ENCODE peak calls at places on chromosomes 2 and 18, in nine cellular contexts. Z is stomach, E is fibroblast of the aortic adventitia, O is glutamatergic neuron, M is tibial nerve, J is MM.1S, Y is breast epithelium, T is IMR-90, D is A549. X is an unnamed sample.

GRCh38 chr2:230713331-230714121 is 884 bp downstream of the CAB39 start:
- DNase-seq in Z (peak; percentile 79), E (peak; percentile 13), O (peak; percentile 63), M (no peak), J (peak; percentile 46), Y (no peak), T (no peak), D (no peak), X (no peak)

GRCh38 chr2:172442072-172442895 is 14.9 kb downstream of the ITGA6 start:
- DNase-seq in Z (peak; percentile 81), E (peak; percentile 92), O (no peak), M (no peak), J (no peak), Y (peak; percentile 55), T (peak; percentile 97), D (peak; percentile 86), X (no peak)

GRCh38 chr18:78547817-78548216 is 431.8 kb upstream of the SALL3 start:
- DNase-seq in Z (no peak), E (no peak), O (no peak), M (no peak), J (no peak), Y (no peak), T (no peak), D (no peak), X (no peak)

GRCh38 chr2:223501604-223502003 is 100.6 kb downstream of the SCG2 start:
- DNase-seq in Z (no peak), E (no peak), O (no peak), M (no peak), J (no peak), Y (no peak), T (no peak), D (no peak), X (no peak)

GRCh38 chr18:25210622-25211021 is 141.3 kb downstream of the ZNF521 start:
- DNase-seq in Z (no peak), E (no peak), O (no peak), M (no peak), J (no peak), Y (no peak), T (no peak), D (no peak), X (no peak)

GRCh38 chr2:188326669-188327301 is 35.1 kb downstream of the GULP1 start:
- DNase-seq in Z (no peak), E (peak; percentile 82), O (peak; percentile 25), M (no peak), J (no peak), Y (no peak), T (peak; percentile 70), D (no peak), X (no peak)

GRCh38 chr18:67514901-67515540 is 1.5 kb downstream of the DSEL start:
- DNase-seq in Z (no peak), E (peak; percentile 41), O (no peak), M (no peak), J (no peak), Y (no peak), T (peak; percentile 48), D (no peak), X (no peak)

GRCh38 chr2:207337234-207338219 is 171.8 kb upstream of the KLF7 start:
- DNase-seq in Z (no peak), E (peak; percentile 58), O (no peak), M (no peak), J (peak; percentile 77), Y (no peak), T (peak; percentile 63), D (peak; percentile 18), X (no peak)

GRCh38 chr2:55992465-55992864 is 68.9 kb upstream of the EFEMP1 start:
- DNase-seq in Z (no peak), E (peak; percentile 100), O (no peak), M (no peak), J (no peak), Y (no peak), T (peak; percentile 100), D (peak; percentile 30), X (no peak)

GRCh38 chr2:26982102-26982742 is 11.8 kb downstream of the MAPRE3 start:
- DNase-seq in Z (peak; percentile 92), E (peak; percentile 48), O (peak; percentile 32), M (peak; percentile 47), J (no peak), Y (peak; percentile 83), T (peak; percentile 36), D (peak; percentile 79), X (peak; percentile 96)

GRCh38 chr2:51028829-51029228 is 3.1 kb downstream of the NRXN1 start:
- DNase-seq in Z (no peak), E (no peak), O (no peak), M (no peak), J (no peak), Y (no peak), T (peak; percentile 11), D (no peak), X (no peak)

GRCh38 chr2:27186613-27187345 is 25.1 kb upstream of the ATRAID start:
- DNase-seq in Z (no peak), E (no peak), O (no peak), M (no peak), J (peak; percentile 50), Y (no peak), T (no peak), D (no peak), X (no peak)

GRCh38 chr2:159755788-159756187 is 42.2 kb downstream of the CD302 start:
- DNase-seq in Z (no peak), E (no peak), O (no peak), M (no peak), J (no peak), Y (no peak), T (peak; percentile 47), D (peak; percentile 25), X (no peak)

GRCh38 chr18:35693829-35694228 is 112.3 kb downstream of the GALNT1 start:
- DNase-seq in Z (no peak), E (no peak), O (no peak), M (no peak), J (no peak), Y (no peak), T (no peak), D (no peak), X (no peak)

GRCh38 chr2:8222979-8223730 is 458.7 kb upstream of the ID2 start:
- DNase-seq in Z (no peak), E (no peak), O (no peak), M (no peak), J (no peak), Y (no peak), T (no peak), D (no peak), X (no peak)

GRCh38 chr2:100965596-100965995 is 36.5 kb upstream of the RPL31 start:
- DNase-seq in Z (no peak), E (no peak), O (no peak), M (no peak), J (no peak), Y (no peak), T (no peak), D (no peak), X (no peak)
- TF ChIP-seq CTCF in Z (no peak), E (no peak), O (no peak), M (no peak), J (no peak), Y (no peak), T (no peak), D (no peak), X (no peak)

DNA sequence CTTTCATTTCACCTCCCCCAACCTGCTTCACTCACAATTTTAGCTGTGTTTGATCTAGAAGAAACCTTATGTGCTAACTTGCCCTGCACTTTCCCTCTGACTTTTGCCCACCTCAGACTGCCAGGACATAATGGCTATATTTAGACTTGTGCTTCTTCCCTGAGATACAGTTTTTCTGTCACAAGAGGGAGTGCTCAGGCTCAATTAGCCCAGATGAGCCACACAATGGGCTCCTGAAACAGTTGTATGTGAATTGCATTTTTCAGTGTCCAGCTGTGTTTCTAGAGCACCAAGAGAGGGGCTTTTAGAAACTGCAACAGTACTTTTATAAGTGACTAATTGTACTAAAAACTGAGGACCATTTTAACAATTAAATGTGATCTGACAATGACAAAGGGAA is 109.6 kb downstream of the FSHR start:
- DNase-seq in Z (no peak), E (no peak), O (no peak), M (no peak), J (peak; percentile 12), Y (no peak), T (no peak), D (no peak), X (no peak)
- TF ChIP-seq CTCF in Z (no peak), E (no peak), O (no peak), M (no peak), J (peak; percentile 19), Y (no peak), T (no peak), D (no peak), X (peak; percentile 22)

DNA sequence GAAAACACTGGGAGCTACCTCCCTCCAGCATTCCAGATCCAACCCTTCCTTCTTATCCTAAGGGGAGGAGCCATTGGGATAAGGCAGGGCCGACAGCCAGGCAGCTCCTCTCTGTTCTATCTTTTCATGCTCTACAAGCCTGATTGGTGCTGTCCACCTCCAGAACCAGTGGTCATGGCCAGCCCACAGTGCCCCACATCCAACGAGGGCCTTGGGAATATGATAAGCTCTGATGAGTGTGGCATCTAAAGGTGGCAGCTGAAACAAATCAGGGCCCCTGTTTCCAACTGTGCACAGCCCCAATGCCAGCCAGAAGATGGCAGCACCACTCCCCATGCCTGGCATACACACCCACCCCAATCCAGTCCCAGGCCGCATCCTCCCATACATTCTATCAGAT is 329.3 kb downstream of the C1D start:
- DNase-seq in Z (no peak), E (peak; percentile 14), O (peak; percentile 50), M (no peak), J (no peak), Y (no peak), T (no peak), D (peak; percentile 21), X (no peak)
- TF ChIP-seq CTCF in Z (no peak), E (peak; percentile 38), O (peak; percentile 17), M (no peak), J (peak; percentile 23), Y (no peak), T (peak; percentile 33), D (peak; percentile 41), X (peak; percentile 39)

GRCh38 chr2:239138610-239139009 is 262.2 kb downstream of the HDAC4 start:
- DNase-seq in Z (no peak), E (no peak), O (no peak), M (no peak), J (no peak), Y (no peak), T (no peak), D (no peak), X (no peak)

GRCh38 chr2:239136762-239137161 is 264.1 kb downstream of the HDAC4 start:
- DNase-seq in Z (no peak), E (no peak), O (no peak), M (no peak), J (no peak), Y (no peak), T (no peak), D (no peak), X (no peak)

GRCh38 chr2:239137165-239137889 is 263.5 kb downstream of the HDAC4 start:
- DNase-seq in Z (no peak), E (no peak), O (no peak), M (no peak), J (no peak), Y (no peak), T (no peak), D (no peak), X (no peak)

GRCh38 chr2:239139101-239139500 is 261.7 kb downstream of the HDAC4 start:
- DNase-seq in Z (no peak), E (no peak), O (no peak), M (no peak), J (no peak), Y (no peak), T (no peak), D (no peak), X (no peak)

DNA sequence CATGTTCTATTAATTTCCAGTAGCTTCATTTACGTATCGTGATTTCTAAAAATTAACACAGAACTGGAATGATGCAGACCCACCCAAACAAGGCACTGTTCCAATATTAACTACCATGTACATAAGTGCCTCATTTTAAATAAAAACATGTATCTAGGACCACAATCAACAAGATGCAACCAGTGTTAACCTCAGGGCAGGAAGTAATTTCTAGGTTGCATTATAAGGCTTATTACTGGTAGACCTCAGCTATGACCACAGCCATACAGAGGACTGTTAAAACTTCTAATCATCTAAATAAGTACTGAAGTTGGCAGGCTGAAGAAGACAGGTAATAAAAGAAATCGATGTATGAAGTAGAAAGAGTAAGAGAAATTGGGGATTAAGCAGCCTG is 262.9 kb downstream of the HDAC4 start:
- DNase-seq in Z (no peak), E (no peak), O (no peak), M (no peak), J (no peak), Y (no peak), T (no peak), D (no peak), X (no peak)
- TF ChIP-seq CTCF in Z (no peak), E (no peak), O (no peak), M (no peak), J (no peak), Y (no peak), T (no peak), D (no peak), X (no peak)

X was measured in dorsolateral prefrontal cortex.